ENCODE peak calls at places on chromosome 12, in eight cellular contexts. S is suprapubic skin, R is vagina, N is stomach, W is Panc1, G is breast epithelium, M is K562, A is sigmoid colon. L is an unnamed sample.

GRCh38 chr12:119266963-119267362 is 67.6 kb upstream of the CCDC60 start:
- DNase-seq in W (no peak), S (no peak), M (no peak), N (no peak), R (no peak), G (no peak), A (no peak), L (no peak)

GRCh38 chr12:124344526-124344925 is 49.6 kb downstream of the RFLNA start:
- DNase-seq in G (no peak), S (no peak), A (no peak), N (no peak), R (no peak), M (no peak), W (no peak), L (no peak)

GRCh38 chr12:45773734-45774133 is 44.2 kb downstream of the ARID2 start:
- DNase-seq in S (no peak), R (no peak), N (no peak), M (no peak), G (no peak), W (no peak), A (no peak), L (no peak)

GRCh38 chr12:22657538-22657937 is 32.6 kb downstream of the ETNK1 start:
- DNase-seq in M (no peak), N (no peak), G (no peak), W (no peak), S (no peak), R (no peak), A (no peak), L (no peak)

GRCh38 chr12:54660320-54660962 is 12.3 kb upstream of the DCD start:
- DNase-seq in A (no peak), R (no peak), G (no peak), W (no peak), M (no peak), N (peak), S (no peak), L (no peak)

GRCh38 chr12:68521848-68522502 is 88.7 kb upstream of the RAP1B start:
- DNase-seq in M (no peak), R (no peak), S (no peak), A (no peak), W (no peak), N (no peak), G (no peak), L (peak)

GRCh38 chr12:13045816-13046215 is 1.6 kb downstream of the FAM234B start:
- DNase-seq in W (no peak), M (no peak), G (no peak), A (no peak), S (no peak), N (no peak), R (no peak), L (no peak)

GRCh38 chr12:65339161-65339560 is 60.7 kb downstream of the MSRB3 start:
- DNase-seq in M (no peak), N (no peak), G (no peak), W (no peak), A (no peak), R (no peak), S (no peak), L (no peak)

GRCh38 chr12:2054091-2055018 is 1.6 kb downstream of the CACNA1C start:
- DNase-seq in R (no peak), W (no peak), M (no peak), N (no peak), G (no peak), A (peak), S (no peak), L (no peak)

GRCh38 chr12:124713041-124713435 is 145.6 kb upstream of the NCOR2 start:
- DNase-seq in A (peak), R (no peak), W (no peak), G (no peak), M (no peak), S (no peak), N (peak), L (no peak)

GRCh38 chr12:122449317-122449716 is 26.8 kb upstream of the CLIP1 start:
- DNase-seq in S (no peak), A (no peak), W (peak), N (no peak), R (no peak), M (no peak), G (no peak), L (no peak)

GRCh38 chr12:113111247-113111646 is 24.3 kb downstream of the RASAL1 start:
- DNase-seq in G (no peak), A (no peak), M (no peak), N (no peak), S (no peak), R (no peak), W (no peak), L (no peak)

GRCh38 chr12:96034631-96035282 is 630 bp downstream of the LTA4H start:
- DNase-seq in S (no peak), R (no peak), W (no peak), N (no peak), M (peak), G (no peak), A (no peak), L (no peak)

GRCh38 chr12:83634726-83635267 is 948.1 kb downstream of the TMTC2 start:
- DNase-seq in A (no peak), S (no peak), N (no peak), G (no peak), M (no peak), W (no peak), R (no peak), L (no peak)

GRCh38 chr12:100114574-100114973 is 28.1 kb downstream of the BLTP3B start:
- DNase-seq in R (no peak), G (no peak), W (no peak), S (no peak), M (no peak), N (no peak), A (no peak), L (no peak)

GRCh38 chr12:95859947-95860850 is 1.4 kb downstream of the SNRPF start:
- DNase-seq in A (no peak), M (no peak), W (no peak), N (no peak), S (no peak), G (no peak), R (no peak), L (no peak)

GRCh38 chr12:121797937-121798801 is 4.7 kb upstream of the RHOF start:
- DNase-seq in G (peak), A (peak), W (no peak), R (no peak), N (peak), M (peak), S (no peak), L (no peak)

GRCh38 chr12:10701226-10701681 is 21.9 kb downstream of the YBX3 start:
- DNase-seq in G (no peak), M (no peak), S (no peak), N (no peak), W (no peak), R (no peak), A (no peak), L (no peak)

GRCh38 chr12:52442600-52443061 is 8.5 kb upstream of the KRT75 start:
- DNase-seq in R (no peak), M (no peak), W (peak), G (no peak), N (no peak), A (no peak), S (peak), L (peak)

GRCh38 chr12:121465921-121466799 is 66.2 kb downstream of the RNF34 start:
- DNase-seq in N (peak), A (no peak), S (no peak), W (no peak), G (no peak), R (no peak), M (no peak), L (no peak)

GRCh38 chr12:106138646-106139421 is at the start of gene NUAK1:
- DNase-seq in G (no peak), R (no peak), N (peak), A (peak), W (no peak), M (no peak), S (peak), L (no peak)

GRCh38 chr12:52023182-52023975 is 16.6 kb downstream of the TAMALIN start:
- DNase-seq in S (peak), N (peak), M (peak), R (no peak), G (peak), W (no peak), A (peak), L (no peak)

GRCh38 chr12:96431067-96431466 is 30.8 kb upstream of the CDK17 start:
- DNase-seq in W (no peak), R (no peak), A (no peak), S (no peak), N (no peak), M (no peak), G (no peak), L (no peak)

GRCh38 chr12:78269620-78270019 is 438.9 kb downstream of the NAV3 start:
- DNase-seq in M (no peak), G (no peak), S (no peak), N (no peak), W (no peak), R (no peak), A (no peak), L (no peak)

GRCh38 chr12:58189030-58189429 is 247.7 kb downstream of the ATP23 start:
- DNase-seq in A (no peak), R (no peak), S (no peak), G (no peak), W (no peak), M (no peak), N (no peak), L (no peak)

GRCh38 chr12:56074396-56074795 is 5.6 kb upstream of the ERBB3 start:
- DNase-seq in M (peak), W (no peak), R (no peak), S (no peak), A (peak), G (no peak), N (no peak), L (no peak)

GRCh38 chr12:269216-269615 is 6.6 kb upstream of the SLC6A13 start:
- DNase-seq in S (no peak), G (no peak), M (no peak), R (no peak), W (no peak), A (no peak), N (no peak), L (no peak)

GRCh38 chr12:28191690-28192089 is 1.4 kb downstream of the CCDC91 start:
- DNase-seq in R (no peak), A (no peak), S (no peak), W (no peak), M (peak), G (no peak), N (no peak), L (no peak)

GRCh38 chr12:63862187-63863107 is 17.9 kb downstream of the SRGAP1 start:
- DNase-seq in M (no peak), N (peak), R (no peak), A (no peak), W (peak), G (no peak), S (no peak), L (peak)

GRCh38 chr12:115398311-115398781 is 714.4 kb upstream of the TBX3 start:
- DNase-seq in N (no peak), M (no peak), W (peak), R (no peak), S (no peak), A (no peak), G (peak), L (peak)

GRCh38 chr12:67269632-67270578 is 747 bp downstream of the CAND1 start:
- DNase-seq in A (peak), G (peak), N (peak), W (no peak), R (no peak), S (no peak), M (peak), L (no peak)

GRCh38 chr12:116539905-116540482 is 19.2 kb upstream of the MAP1LC3B2 start:
- DNase-seq in R (no peak), S (no peak), W (no peak), M (no peak), A (peak), N (peak), G (no peak), L (no peak)

GRCh38 chr12:112891093-112892024 is 15.4 kb upstream of the OAS1 start:
- DNase-seq in N (no peak), G (no peak), R (no peak), S (no peak), A (no peak), M (no peak), W (no peak), L (no peak)

GRCh38 chr12:119328111-119328510 is 6.4 kb upstream of the CCDC60 start:
- DNase-seq in M (peak), S (no peak), W (peak), A (peak), N (no peak), R (no peak), G (no peak), L (no peak)

GRCh38 chr12:65879878-65880277 is 55.6 kb downstream of the HMGA2 start:
- DNase-seq in R (no peak), W (no peak), N (no peak), G (no peak), M (no peak), A (no peak), S (no peak), L (no peak)

GRCh38 chr12:16573652-16574077 is 32.3 kb downstream of the LMO3 start:
- DNase-seq in S (no peak), G (no peak), N (no peak), R (no peak), M (no peak), W (no peak), A (peak), L (no peak)
- TF ChIP-seq POLR2AphosphoS5 in S (no peak), G (no peak), N (no peak), R (no peak), M (no peak), W (no peak), A (no peak), L (peak)

GRCh38 chr12:89988156-89988555 is 279.5 kb upstream of the ATP2B1 start:
- DNase-seq in R (no peak), A (no peak), S (no peak), N (no peak), G (no peak), M (no peak), W (no peak), L (no peak)
- TF ChIP-seq POLR2AphosphoS5 in R (no peak), A (no peak), S (no peak), N (no peak), G (no peak), M (no peak), W (no peak), L (no peak)

DNA sequence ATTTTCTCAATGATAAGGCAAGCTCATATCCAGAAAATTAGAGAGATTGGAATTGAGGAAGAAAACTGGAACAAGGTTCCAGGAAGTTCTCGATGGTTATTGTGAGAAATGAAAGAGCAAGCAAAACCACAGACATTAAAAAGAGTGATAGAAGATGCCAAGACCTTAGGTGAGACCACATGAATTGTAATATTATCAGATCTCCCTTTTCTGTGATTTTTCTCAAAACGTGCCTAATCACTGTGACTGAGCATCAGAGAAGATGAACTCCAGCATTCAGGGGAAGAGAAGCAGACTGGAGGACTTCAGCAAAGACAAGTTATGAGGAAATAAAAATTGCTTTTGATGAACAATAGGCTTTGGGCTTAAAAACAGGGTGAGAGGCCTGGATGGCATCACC is 278.8 kb downstream of the SOX5 start:
- DNase-seq in S (no peak), W (no peak), G (no peak), M (no peak), A (no peak), R (no peak), N (no peak), L (no peak)
- TF ChIP-seq POLR2AphosphoS5 in S (no peak), W (no peak), G (no peak), M (no peak), A (no peak), R (no peak), N (no peak), L (no peak)

GRCh38 chr12:109951136-109951535 is 45.0 kb downstream of the GIT2 start:
- DNase-seq in N (no peak), W (no peak), G (no peak), S (no peak), M (no peak), A (no peak), R (no peak), L (no peak)

GRCh38 chr12:109947511-109947910 is 47.4 kb downstream of the TCHP start:
- DNase-seq in G (no peak), A (no peak), M (no peak), W (no peak), N (no peak), S (no peak), R (no peak), L (no peak)

GRCh38 chr12:109948382-109948781 is 47.8 kb downstream of the GIT2 start:
- DNase-seq in W (no peak), G (no peak), S (no peak), M (no peak), A (no peak), R (no peak), N (no peak), L (no peak)

GRCh38 chr12:109950625-109951024 is 45.5 kb downstream of the GIT2 start:
- DNase-seq in A (no peak), M (no peak), S (no peak), W (no peak), G (no peak), R (no peak), N (no peak), L (no peak)

DNA sequence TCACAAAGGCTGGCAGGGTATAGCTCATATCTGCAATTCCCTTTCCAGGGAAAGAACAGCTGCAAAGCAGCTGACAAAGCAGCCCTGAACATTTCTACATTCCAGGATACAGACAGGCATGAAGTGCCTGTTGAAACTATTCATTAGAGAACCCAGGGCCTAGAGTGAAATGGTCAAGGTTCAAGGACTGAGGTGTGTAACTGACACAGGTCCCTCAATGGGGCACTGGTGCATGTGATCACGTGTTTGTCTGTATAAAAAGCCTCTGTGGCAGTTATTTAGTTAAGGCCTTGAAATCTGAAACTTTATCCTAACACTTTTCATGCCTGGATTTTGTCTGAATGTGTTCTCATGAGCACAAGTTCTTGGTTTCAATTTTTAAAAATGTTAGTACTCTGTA is 47.1 kb downstream of the GIT2 start:
- DNase-seq in S (no peak), W (no peak), N (no peak), A (no peak), G (no peak), R (no peak), M (no peak), L (no peak)
- TF ChIP-seq POLR2AphosphoS5 in S (no peak), W (no peak), N (no peak), A (no peak), G (no peak), R (no peak), M (no peak), L (peak)

GRCh38 chr12:101877816-101878811 is 734 bp downstream of the DRAM1 start:
- DNase-seq in N (peak), W (no peak), S (no peak), A (peak), R (no peak), G (no peak), M (peak), L (no peak)

GRCh38 chr12:101875112-101875961 is 2.0 kb upstream of the DRAM1 start:
- DNase-seq in W (no peak), M (no peak), N (no peak), A (no peak), R (no peak), S (no peak), G (no peak), L (no peak)

GRCh38 chr12:101881228-101881627 is 3.8 kb downstream of the DRAM1 start:
- DNase-seq in G (no peak), N (no peak), S (no peak), W (no peak), A (no peak), R (no peak), M (no peak), L (no peak)

GRCh38 chr12:101880769-101881168 is 3.4 kb downstream of the DRAM1 start:
- DNase-seq in A (no peak), G (no peak), W (no peak), N (no peak), S (no peak), R (no peak), M (no peak), L (no peak)

DNA sequence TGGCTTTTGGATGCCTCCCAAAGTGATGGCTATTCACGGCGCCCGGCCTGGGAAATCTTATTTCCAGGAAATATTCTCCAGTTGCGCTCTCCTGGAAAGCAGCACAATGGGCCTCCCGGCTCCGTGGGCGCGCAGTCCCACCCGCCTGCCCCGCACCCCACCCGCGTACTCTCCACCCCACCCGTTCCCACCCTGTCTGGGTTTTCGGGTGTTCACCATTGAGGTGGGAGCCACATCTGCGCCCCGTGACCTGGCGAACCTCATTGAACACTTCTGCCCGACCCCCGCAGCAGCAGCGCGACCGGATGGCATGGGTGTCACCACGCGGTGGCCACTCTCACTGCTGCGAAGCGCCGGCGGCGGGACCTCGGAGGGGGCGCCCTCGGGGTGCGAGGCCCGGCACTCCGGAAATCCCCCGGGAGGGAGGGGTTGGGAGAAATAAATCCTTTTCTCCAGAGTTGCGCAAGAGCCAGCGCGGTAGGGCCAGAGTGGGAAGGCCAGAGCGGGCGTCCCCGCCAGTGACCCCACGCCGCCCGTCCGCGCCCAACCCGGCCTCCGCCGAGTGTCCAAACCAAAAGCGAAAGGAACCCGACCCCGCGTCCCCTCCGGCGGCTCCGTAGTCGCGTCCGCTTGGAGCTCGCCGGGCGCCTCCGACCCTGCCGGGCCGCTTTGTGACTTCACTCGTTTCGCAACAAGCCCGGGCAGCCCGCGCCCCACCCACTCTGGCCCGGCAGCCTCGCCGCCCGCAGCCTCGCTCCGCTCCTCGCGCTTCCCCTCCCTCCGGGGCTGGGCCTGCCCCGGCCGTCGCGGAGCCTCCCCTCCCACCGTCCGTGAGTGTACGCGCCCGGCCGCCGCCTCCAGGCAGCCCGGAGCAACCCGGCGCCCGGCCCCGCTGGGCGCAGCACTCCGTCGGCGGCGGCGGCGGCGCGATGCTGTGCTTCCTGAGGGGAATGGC is at the start of gene DRAM1:
- DNase-seq in S (peak), W (no peak), N (peak), A (peak), R (no peak), M (peak), G (peak), L (peak)
- TF ChIP-seq POLR2AphosphoS5 in S (no peak), W (peak), N (peak), A (peak), R (peak), M (peak), G (peak), L (peak)

DNA sequence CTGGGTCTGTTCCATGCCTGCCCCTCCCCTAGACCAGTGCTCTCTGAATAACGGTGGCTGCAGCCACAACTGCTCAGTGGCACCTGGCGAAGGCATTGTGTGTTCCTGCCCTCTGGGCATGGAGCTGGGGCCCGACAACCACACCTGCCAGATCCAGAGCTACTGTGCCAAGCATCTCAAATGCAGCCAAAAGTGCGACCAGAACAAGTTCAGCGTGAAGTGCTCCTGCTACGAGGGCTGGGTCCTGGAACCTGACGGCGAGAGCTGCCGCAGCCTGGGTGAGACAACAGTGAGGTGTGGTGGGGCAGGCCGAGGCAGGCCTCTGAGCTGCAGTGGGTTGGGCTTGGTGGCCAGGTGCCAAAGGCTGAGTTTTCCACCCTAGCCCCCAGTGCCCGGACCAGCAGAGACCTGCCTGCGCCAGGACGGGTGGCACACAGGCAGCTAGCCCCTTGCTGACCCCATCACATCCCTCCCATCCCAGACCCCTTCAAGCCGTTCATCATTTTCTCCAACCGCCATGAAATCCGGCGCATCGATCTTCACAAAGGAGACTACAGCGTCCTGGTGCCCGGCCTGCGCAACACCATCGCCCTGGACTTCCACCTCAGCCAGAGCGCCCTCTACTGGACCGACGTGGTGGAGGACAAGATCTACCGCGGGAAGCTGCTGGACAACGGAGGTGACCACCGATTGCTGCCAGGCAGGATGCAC is 28.2 kb upstream of the LRP1-AS start:
- DNase-seq in M (peak), N (peak), G (peak), W (peak), R (no peak), S (peak), A (peak), L (peak)
- TF ChIP-seq POLR2AphosphoS5 in M (no peak), N (no peak), G (peak), W (no peak), R (peak), S (no peak), A (peak), L (peak)

L was measured in esophagus muscularis mucosa.